ENCODE peak calls at places on chromosomes 11 and 22, in six cellular contexts. G is NCI-H1105, S is NCI-H1694, Z is A172, Y is SK-MEL-5, B is small intestine. E is an unnamed sample.

GRCh38 chr22:38461414-38462081 is 6.3 kb upstream of the KDELR3 start:
- DNase-seq in Z (peak; percentile 63), Y (peak; percentile 84), B (peak; percentile 55), S (peak; percentile 23), G (peak; percentile 84), E (peak; percentile 89)

GRCh38 chr22:35418088-35418487 is 18.1 kb downstream of the MCM5 start:
- DNase-seq in Z (no peak), S (no peak), G (no peak), B (no peak), Y (no peak), E (no peak)

GRCh38 chr11:11011617-11012016 is 153.8 kb upstream of the ZBED5 start:
- DNase-seq in Z (no peak), Y (no peak), B (no peak), G (no peak), S (no peak), E (no peak)

GRCh38 chr11:111739299-111739698 is 26.9 kb downstream of the PPP2R1B start:
- DNase-seq in B (no peak), G (no peak), Z (no peak), Y (no peak), S (no peak), E (no peak)

GRCh38 chr11:79312591-79313267 is 128.1 kb downstream of the TENM4 start:
- DNase-seq in S (no peak), G (peak; percentile 96), B (no peak), Z (no peak), Y (no peak), E (peak; percentile 45)

GRCh38 chr22:50115693-50116092 is 25.9 kb downstream of the MOV10L1 start:
- DNase-seq in Z (peak; percentile 64), S (no peak), B (no peak), Y (no peak), G (no peak), E (no peak)

GRCh38 chr11:107467754-107468153 is 10.1 kb upstream of the CWF19L2 start:
- DNase-seq in G (no peak), Y (no peak), S (no peak), Z (no peak), B (no peak), E (no peak)

GRCh38 chr22:28915969-28916368 is 32.6 kb downstream of the ZNRF3 start:
- DNase-seq in Z (no peak), B (no peak), Y (no peak), S (no peak), G (no peak), E (no peak)

GRCh38 chr22:46035380-46035741 is 58.4 kb upstream of the WNT7B start:
- DNase-seq in S (no peak), B (no peak), Y (no peak), G (no peak), Z (no peak), E (no peak)

GRCh38 chr11:45886816-45887520 is 1.5 kb downstream of the MAPK8IP1 start:
- DNase-seq in S (no peak), Y (no peak), Z (no peak), B (no peak), G (no peak), E (no peak)

GRCh38 chr11:113553905-113554304 is 78.7 kb upstream of the DRD2 start:
- DNase-seq in Y (peak; percentile 5), G (peak; percentile 9), Z (no peak), B (no peak), S (peak; percentile 53), E (peak; percentile 65)

GRCh38 chr11:66617148-66617814 is 851 bp downstream of the RBM14 start:
- DNase-seq in Z (peak; percentile 50), S (no peak), B (no peak), G (no peak), Y (peak; percentile 55), E (no peak)

GRCh38 chr11:67117667-67118058 is 1.4 kb upstream of the KDM2A start:
- DNase-seq in G (peak; percentile 40), Y (no peak), B (no peak), Z (no peak), S (no peak), E (no peak)

GRCh38 chr11:95456704-95457491 is 225.9 kb upstream of the SESN3 start:
- DNase-seq in Y (no peak), Z (no peak), S (no peak), G (no peak), B (no peak), E (no peak)

GRCh38 chr22:27574651-27575050 is 226.9 kb downstream of the MN1 start:
- DNase-seq in G (no peak), Y (no peak), Z (no peak), S (no peak), B (no peak), E (no peak)

GRCh38 chr11:76810151-76810853 is 27.1 kb downstream of the TSKU start:
- DNase-seq in B (peak; percentile 73), G (no peak), Y (peak; percentile 55), S (peak; percentile 25), Z (peak; percentile 56), E (peak; percentile 96)

GRCh38 chr11:77074205-77074604 is 7.4 kb downstream of the CAPN5 start:
- DNase-seq in B (peak; percentile 57), Y (no peak), Z (peak; percentile 18), S (no peak), G (no peak), E (no peak)

GRCh38 chr11:76918941-76919386 is 58.2 kb downstream of the ACER3 start:
- DNase-seq in Z (peak; percentile 58), S (peak; percentile 53), G (peak; percentile 56), Y (peak; percentile 63), B (peak; percentile 77), E (peak; percentile 98)

GRCh38 chr11:22304337-22304961 is 33.7 kb upstream of the SLC17A6 start:
- DNase-seq in S (peak; percentile 22), G (peak; percentile 57), Y (peak; percentile 64), B (peak; percentile 42), Z (peak; percentile 13), E (peak; percentile 63)

GRCh38 chr22:38025514-38025913 is 31.7 kb upstream of the PICK1 start:
- DNase-seq in Y (no peak), S (no peak), G (no peak), Z (no peak), B (no peak), E (no peak)

GRCh38 chr11:131923309-131923708 is 552.9 kb downstream of the NTM start:
- DNase-seq in S (no peak), G (no peak), Z (no peak), Y (no peak), B (no peak), E (no peak)

GRCh38 chr22:45534339-45535192 is 31.9 kb downstream of the FBLN1 start:
- DNase-seq in G (peak; percentile 70), B (no peak), S (peak; percentile 94), Y (no peak), Z (no peak), E (no peak)

E was measured in OCI-M1.